ENCODE peak calls at places on chromosomes 11 and 22, in eight cellular contexts. One of them, this sample, is unnamed.

GRCh38 chr22:42074153-42074750 is at the start of gene PHETA2:
- DNase-seq in PC-9: no peak
- DNase-seq in GM06990: peak
- DNase-seq in astrocyte of the spinal cord: peak
- DNase-seq in skeletal muscle cell: no peak
- DNase-seq in AG04450: no peak
- DNase-seq in retinal pigment epithelial cell: no peak
- DNase-seq in fibroblast of mammary gland: peak
- DNase-seq in this sample: peak

GRCh38 chr11:31262761-31263160 is 106.8 kb downstream of the DCDC1 start:
- DNase-seq in PC-9: peak
- DNase-seq in GM06990: no peak
- DNase-seq in astrocyte of the spinal cord: peak
- DNase-seq in skeletal muscle cell: peak
- DNase-seq in AG04450: no peak
- DNase-seq in retinal pigment epithelial cell: peak
- DNase-seq in fibroblast of mammary gland: peak
- DNase-seq in this sample: no peak

GRCh38 chr11:58394195-58394594 is 12.5 kb downstream of the OR5B3 start:
- DNase-seq in PC-9: peak
- DNase-seq in GM06990: no peak
- DNase-seq in astrocyte of the spinal cord: peak
- DNase-seq in skeletal muscle cell: peak
- DNase-seq in AG04450: peak
- DNase-seq in retinal pigment epithelial cell: peak
- DNase-seq in fibroblast of mammary gland: peak
- DNase-seq in this sample: peak

GRCh38 chr11:59174664-59175033 is 2.7 kb downstream of the DTX4 start:
- DNase-seq in PC-9: peak
- DNase-seq in GM06990: no peak
- DNase-seq in astrocyte of the spinal cord: no peak
- DNase-seq in skeletal muscle cell: no peak
- DNase-seq in AG04450: no peak
- DNase-seq in retinal pigment epithelial cell: no peak
- DNase-seq in fibroblast of mammary gland: no peak
- DNase-seq in this sample: peak

GRCh38 chr11:14502039-14502438 is 2.4 kb upstream of the COPB1 start:
- DNase-seq in PC-9: no peak
- DNase-seq in GM06990: no peak
- DNase-seq in astrocyte of the spinal cord: no peak
- DNase-seq in skeletal muscle cell: no peak
- DNase-seq in AG04450: no peak
- DNase-seq in retinal pigment epithelial cell: no peak
- DNase-seq in fibroblast of mammary gland: no peak
- DNase-seq in this sample: no peak

GRCh38 chr11:2539761-2540520 is 95.1 kb downstream of the KCNQ1 start:
- DNase-seq in PC-9: no peak
- DNase-seq in GM06990: no peak
- DNase-seq in astrocyte of the spinal cord: no peak
- DNase-seq in skeletal muscle cell: no peak
- DNase-seq in AG04450: no peak
- DNase-seq in retinal pigment epithelial cell: no peak
- DNase-seq in fibroblast of mammary gland: no peak
- DNase-seq in this sample: no peak

GRCh38 chr11:118785362-118785761 is 5.6 kb downstream of the DDX6 start:
- DNase-seq in PC-9: no peak
- DNase-seq in GM06990: no peak
- DNase-seq in astrocyte of the spinal cord: peak
- DNase-seq in skeletal muscle cell: no peak
- DNase-seq in AG04450: no peak
- DNase-seq in retinal pigment epithelial cell: no peak
- DNase-seq in fibroblast of mammary gland: peak
- DNase-seq in this sample: no peak

GRCh38 chr22:31486951-31487350 is 2.7 kb downstream of the EIF4ENIF1 start:
- DNase-seq in PC-9: no peak
- DNase-seq in GM06990: no peak
- DNase-seq in astrocyte of the spinal cord: no peak
- DNase-seq in skeletal muscle cell: no peak
- DNase-seq in AG04450: no peak
- DNase-seq in retinal pigment epithelial cell: no peak
- DNase-seq in fibroblast of mammary gland: no peak
- DNase-seq in this sample: no peak

GRCh38 chr11:95586155-95586554 is 203.4 kb downstream of the FAM76B start:
- DNase-seq in PC-9: no peak
- DNase-seq in GM06990: no peak
- DNase-seq in astrocyte of the spinal cord: no peak
- DNase-seq in skeletal muscle cell: no peak
- DNase-seq in AG04450: no peak
- DNase-seq in retinal pigment epithelial cell: peak
- DNase-seq in fibroblast of mammary gland: no peak
- DNase-seq in this sample: no peak

GRCh38 chr22:32375678-32376450 is 18.2 kb downstream of the RFPL3 start:
- DNase-seq in PC-9: peak
- DNase-seq in GM06990: no peak
- DNase-seq in astrocyte of the spinal cord: no peak
- DNase-seq in skeletal muscle cell: no peak
- DNase-seq in AG04450: no peak
- DNase-seq in retinal pigment epithelial cell: no peak
- DNase-seq in fibroblast of mammary gland: no peak
- DNase-seq in this sample: no peak

GRCh38 chr22:37751449-37752188 is 54.8 kb downstream of the TRIOBP start:
- DNase-seq in PC-9: no peak
- DNase-seq in GM06990: no peak
- DNase-seq in astrocyte of the spinal cord: no peak
- DNase-seq in skeletal muscle cell: no peak
- DNase-seq in AG04450: no peak
- DNase-seq in retinal pigment epithelial cell: no peak
- DNase-seq in fibroblast of mammary gland: no peak
- DNase-seq in this sample: no peak

GRCh38 chr11:18802381-18803257 is 11.0 kb upstream of the PTPN5 start:
- DNase-seq in PC-9: peak
- DNase-seq in GM06990: no peak
- DNase-seq in astrocyte of the spinal cord: peak
- DNase-seq in skeletal muscle cell: peak
- DNase-seq in AG04450: peak
- DNase-seq in retinal pigment epithelial cell: peak
- DNase-seq in fibroblast of mammary gland: peak
- DNase-seq in this sample: peak

GRCh38 chr11:9516113-9516512 is 55.3 kb downstream of the ZNF143 start:
- DNase-seq in PC-9: peak
- DNase-seq in GM06990: no peak
- DNase-seq in astrocyte of the spinal cord: no peak
- DNase-seq in skeletal muscle cell: no peak
- DNase-seq in AG04450: no peak
- DNase-seq in retinal pigment epithelial cell: no peak
- DNase-seq in fibroblast of mammary gland: no peak
- DNase-seq in this sample: no peak

GRCh38 chr11:114796954-114797721 is 118.8 kb downstream of the NXPE2 start:
- DNase-seq in PC-9: no peak
- DNase-seq in GM06990: no peak
- DNase-seq in astrocyte of the spinal cord: no peak
- DNase-seq in skeletal muscle cell: no peak
- DNase-seq in AG04450: no peak
- DNase-seq in retinal pigment epithelial cell: no peak
- DNase-seq in fibroblast of mammary gland: no peak
- DNase-seq in this sample: no peak

GRCh38 chr22:26673485-26673884 is 16.1 kb downstream of the MIAT start:
- DNase-seq in PC-9: peak
- DNase-seq in GM06990: no peak
- DNase-seq in astrocyte of the spinal cord: no peak
- DNase-seq in skeletal muscle cell: no peak
- DNase-seq in AG04450: no peak
- DNase-seq in retinal pigment epithelial cell: no peak
- DNase-seq in fibroblast of mammary gland: peak
- DNase-seq in this sample: no peak

DNA sequence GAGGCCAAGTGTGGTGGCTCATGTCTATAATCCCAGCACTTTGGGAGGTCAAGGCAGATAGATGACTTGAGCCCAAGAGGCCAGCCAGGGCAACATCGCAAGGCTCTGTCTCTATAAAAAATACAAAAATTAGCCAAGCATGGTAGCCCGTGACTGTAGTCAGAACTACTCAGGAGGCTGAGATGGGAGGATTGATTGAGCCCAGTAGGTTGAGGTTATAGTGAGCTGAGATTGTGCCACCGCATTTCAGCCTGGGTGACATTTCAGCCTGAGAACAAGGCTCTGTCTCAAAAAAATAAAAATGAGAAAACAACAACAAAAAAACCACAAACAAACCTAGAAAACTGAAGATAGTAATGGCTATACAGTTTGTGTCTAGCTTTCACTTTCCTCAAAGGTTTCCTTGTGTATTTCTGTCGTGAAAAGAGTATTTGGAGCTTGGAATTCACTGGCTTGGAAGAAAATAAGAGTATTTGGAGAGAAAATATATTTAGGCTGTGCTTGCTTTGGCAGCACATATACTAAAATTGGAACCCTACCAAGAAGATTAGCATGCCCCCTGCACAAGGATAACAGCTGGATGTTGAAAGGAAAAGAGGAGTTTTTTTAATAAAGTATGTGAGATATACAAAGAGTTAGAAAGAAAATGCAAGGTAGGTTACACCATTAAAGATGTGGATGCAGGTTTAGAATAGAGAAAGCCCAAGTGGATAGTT is 3.9 kb upstream of the BIRC3 start:
- DNase-seq in PC-9: no peak
- DNase-seq in GM06990: no peak
- DNase-seq in astrocyte of the spinal cord: peak
- DNase-seq in skeletal muscle cell: no peak
- DNase-seq in AG04450: no peak
- DNase-seq in retinal pigment epithelial cell: no peak
- DNase-seq in fibroblast of mammary gland: no peak
- DNase-seq in this sample: no peak
- H3K4me3 ChIP-seq in PC-9: no peak
- H3K4me3 ChIP-seq in GM06990: no peak
- H3K4me3 ChIP-seq in astrocyte of the spinal cord: no peak
- H3K4me3 ChIP-seq in skeletal muscle cell: peak
- H3K4me3 ChIP-seq in AG04450: no peak
- H3K4me3 ChIP-seq in retinal pigment epithelial cell: no peak
- H3K4me3 ChIP-seq in fibroblast of mammary gland: peak
- H3K4me3 ChIP-seq in this sample: no peak

GRCh38 chr22:46065733-46066454 is 84.4 kb upstream of the PPARA start:
- DNase-seq in PC-9: no peak
- DNase-seq in GM06990: no peak
- DNase-seq in astrocyte of the spinal cord: peak
- DNase-seq in skeletal muscle cell: no peak
- DNase-seq in AG04450: no peak
- DNase-seq in retinal pigment epithelial cell: no peak
- DNase-seq in fibroblast of mammary gland: peak
- DNase-seq in this sample: peak
- H3K4me3 ChIP-seq in PC-9: no peak
- H3K4me3 ChIP-seq in GM06990: no peak
- H3K4me3 ChIP-seq in astrocyte of the spinal cord: no peak
- H3K4me3 ChIP-seq in skeletal muscle cell: no peak
- H3K4me3 ChIP-seq in AG04450: no peak
- H3K4me3 ChIP-seq in retinal pigment epithelial cell: no peak
- H3K4me3 ChIP-seq in fibroblast of mammary gland: peak
- H3K4me3 ChIP-seq in this sample: peak

DNA sequence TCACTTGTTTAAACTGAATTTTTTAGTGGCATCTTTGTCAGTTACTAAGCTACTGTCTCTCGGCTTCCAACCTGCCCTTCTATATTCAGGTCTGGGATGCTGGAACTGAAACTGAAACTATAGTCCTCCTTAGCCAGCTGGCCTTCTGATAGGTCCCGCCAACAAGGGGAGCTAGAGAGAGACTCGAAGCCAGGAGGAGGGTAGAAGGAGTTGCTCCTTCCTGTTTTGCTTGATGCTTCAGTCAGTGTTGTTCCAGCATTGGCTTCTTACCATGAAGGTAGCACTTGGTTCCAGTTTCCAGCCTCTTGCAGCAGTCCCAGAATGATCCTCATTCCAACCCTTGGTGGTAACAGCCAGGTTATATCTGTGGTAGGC is 32.9 kb upstream of the HORMAD2 start:
- DNase-seq in PC-9: no peak
- DNase-seq in GM06990: no peak
- DNase-seq in astrocyte of the spinal cord: no peak
- DNase-seq in skeletal muscle cell: no peak
- DNase-seq in AG04450: no peak
- DNase-seq in retinal pigment epithelial cell: no peak
- DNase-seq in fibroblast of mammary gland: peak
- DNase-seq in this sample: peak
- H3K4me3 ChIP-seq in PC-9: no peak
- H3K4me3 ChIP-seq in GM06990: no peak
- H3K4me3 ChIP-seq in astrocyte of the spinal cord: no peak
- H3K4me3 ChIP-seq in skeletal muscle cell: no peak
- H3K4me3 ChIP-seq in AG04450: no peak
- H3K4me3 ChIP-seq in retinal pigment epithelial cell: no peak
- H3K4me3 ChIP-seq in fibroblast of mammary gland: no peak
- H3K4me3 ChIP-seq in this sample: no peak

GRCh38 chr11:121479839-121480238 is 27.1 kb upstream of the SORL1-AS1 start:
- DNase-seq in PC-9: no peak
- DNase-seq in GM06990: no peak
- DNase-seq in astrocyte of the spinal cord: no peak
- DNase-seq in skeletal muscle cell: no peak
- DNase-seq in AG04450: no peak
- DNase-seq in retinal pigment epithelial cell: no peak
- DNase-seq in fibroblast of mammary gland: no peak
- DNase-seq in this sample: no peak

GRCh38 chr11:121476379-121477032 is 23.7 kb upstream of the SORL1-AS1 start:
- DNase-seq in PC-9: peak
- DNase-seq in GM06990: no peak
- DNase-seq in astrocyte of the spinal cord: no peak
- DNase-seq in skeletal muscle cell: no peak
- DNase-seq in AG04450: no peak
- DNase-seq in retinal pigment epithelial cell: no peak
- DNase-seq in fibroblast of mammary gland: no peak
- DNase-seq in this sample: no peak

GRCh38 chr11:121478895-121479281 is 26.1 kb upstream of the SORL1-AS1 start:
- DNase-seq in PC-9: no peak
- DNase-seq in GM06990: no peak
- DNase-seq in astrocyte of the spinal cord: no peak
- DNase-seq in skeletal muscle cell: no peak
- DNase-seq in AG04450: no peak
- DNase-seq in retinal pigment epithelial cell: no peak
- DNase-seq in fibroblast of mammary gland: no peak
- DNase-seq in this sample: no peak

GRCh38 chr11:121479355-121479754 is 26.6 kb upstream of the SORL1-AS1 start:
- DNase-seq in PC-9: no peak
- DNase-seq in GM06990: no peak
- DNase-seq in astrocyte of the spinal cord: no peak
- DNase-seq in skeletal muscle cell: no peak
- DNase-seq in AG04450: no peak
- DNase-seq in retinal pigment epithelial cell: no peak
- DNase-seq in fibroblast of mammary gland: no peak
- DNase-seq in this sample: no peak

DNA sequence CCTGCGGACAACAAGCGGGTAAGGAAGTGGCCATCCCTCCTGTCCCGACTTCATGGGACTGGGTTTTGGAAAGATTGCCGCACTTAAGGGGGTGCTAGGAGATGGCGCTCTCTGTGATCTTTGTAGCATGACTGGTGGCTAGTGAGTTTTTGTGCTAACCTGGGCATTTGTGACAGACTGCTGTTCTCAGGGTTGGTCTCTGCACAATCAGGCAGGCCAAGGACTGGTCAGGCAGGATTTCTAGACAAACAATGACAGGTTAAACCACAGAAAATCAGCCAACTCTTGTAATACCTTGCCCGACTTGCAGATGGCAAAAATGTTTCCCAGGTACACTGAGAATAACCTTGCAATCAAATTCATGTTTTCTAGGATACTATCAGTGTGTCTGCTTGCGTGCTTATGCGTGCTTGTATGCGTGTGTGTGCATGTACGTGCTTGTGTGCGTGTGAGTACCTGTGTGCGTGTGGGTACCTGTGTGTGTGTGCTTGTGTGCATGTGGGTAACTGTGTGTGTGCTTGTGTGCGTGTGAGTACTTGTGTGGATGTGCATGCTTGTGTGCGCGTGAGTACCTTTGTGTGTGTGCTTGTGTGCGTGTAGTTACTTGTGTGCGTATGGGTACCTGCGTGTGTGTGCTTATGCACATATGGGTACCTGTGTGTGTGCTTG is 25.6 kb upstream of the SORL1-AS1 start:
- DNase-seq in PC-9: peak
- DNase-seq in GM06990: no peak
- DNase-seq in astrocyte of the spinal cord: no peak
- DNase-seq in skeletal muscle cell: no peak
- DNase-seq in AG04450: no peak
- DNase-seq in retinal pigment epithelial cell: no peak
- DNase-seq in fibroblast of mammary gland: no peak
- DNase-seq in this sample: no peak
- H3K4me3 ChIP-seq in PC-9: no peak
- H3K4me3 ChIP-seq in GM06990: no peak
- H3K4me3 ChIP-seq in astrocyte of the spinal cord: no peak
- H3K4me3 ChIP-seq in skeletal muscle cell: no peak
- H3K4me3 ChIP-seq in AG04450: no peak
- H3K4me3 ChIP-seq in retinal pigment epithelial cell: no peak
- H3K4me3 ChIP-seq in fibroblast of mammary gland: no peak
- H3K4me3 ChIP-seq in this sample: no peak

This sample was measured in SJSA1.